ENCODE peak calls at places on chromosomes 16 and 17, in eight cellular contexts. Q is SW 1271; S is activated naive CD8-positive, alpha-beta T cell treated with anti-CD3 and anti-CD28 coated beads, Interleukin-2, amount 10 ng/mL, durations not matched to agents 7 days and 5 days; H is ovary; Z is Kasumi-1; F is aorta; L is RWPE1; P is MCF 10A. X is an unnamed sample.

GRCh38 chr16:84514874-84515835 is 10.7 kb upstream of the MEAK7 start:
- DNase-seq in S (peak; percentile 83), Q (no peak), L (no peak), F (peak; percentile 69), Z (peak; percentile 76), H (peak; percentile 9), P (no peak), X (peak; percentile 93)

GRCh38 chr17:34499576-34499975 is 79.8 kb upstream of the TMEM132E start:
- DNase-seq in P (no peak), F (no peak), Q (no peak), Z (peak; percentile 19), S (no peak), L (peak; percentile 28), H (no peak), X (no peak)

GRCh38 chr16:1167276-1168107 is 14.6 kb downstream of the CACNA1H start:
- DNase-seq in Q (no peak), P (no peak), S (no peak), Z (no peak), F (no peak), L (no peak), H (no peak), X (no peak)

GRCh38 chr17:48579738-48580543 is 1.8 kb upstream of the HOXB4 start:
- DNase-seq in P (no peak), L (no peak), S (no peak), H (no peak), F (no peak), Q (no peak), Z (no peak), X (no peak)

GRCh38 chr16:851871-852270 is 51.3 kb upstream of the GNG13 start:
- DNase-seq in P (no peak), F (peak; percentile 42), H (no peak), Z (no peak), Q (no peak), S (no peak), L (no peak), X (no peak)

GRCh38 chr16:56847173-56847948 is 17.6 kb upstream of the SLC12A3 start:
- DNase-seq in Z (no peak), S (no peak), H (peak; percentile 52), P (no peak), Q (no peak), L (no peak), F (no peak), X (peak; percentile 44)

GRCh38 chr17:13704333-13704732 is 102.6 kb upstream of the HS3ST3A1 start:
- DNase-seq in F (no peak), S (no peak), H (no peak), L (peak; percentile 7), Q (no peak), Z (no peak), P (peak; percentile 35), X (no peak)

GRCh38 chr17:78571329-78571728 is 5.9 kb downstream of the DNAH17 start:
- DNase-seq in H (no peak), L (no peak), Z (no peak), Q (no peak), P (no peak), F (no peak), S (no peak), X (no peak)

GRCh38 chr17:38415250-38416194 is 12.7 kb upstream of the ARHGAP23 start:
- DNase-seq in L (peak; percentile 34), Q (no peak), H (no peak), P (peak; percentile 70), Z (no peak), S (peak; percentile 52), F (no peak), X (no peak)

GRCh38 chr17:75352079-75352569 is 53.4 kb downstream of the GRB2 start:
- DNase-seq in Z (no peak), Q (no peak), P (peak; percentile 12), F (no peak), L (peak; percentile 38), S (no peak), H (no peak), X (no peak)

GRCh38 chr16:65756163-65756562 is 610.3 kb upstream of the CDH5 start:
- DNase-seq in L (no peak), F (no peak), Z (no peak), Q (no peak), P (no peak), H (no peak), S (no peak), X (no peak)

GRCh38 chr17:76427457-76428231 is 25.3 kb downstream of the UBE2O start:
- DNase-seq in S (no peak), H (no peak), L (no peak), P (peak; percentile 30), Z (no peak), F (no peak), Q (no peak), X (peak; percentile 48)

GRCh38 chr17:73284906-73285602 is 23.4 kb upstream of the CPSF4L start:
- DNase-seq in Z (no peak), F (no peak), Q (no peak), L (no peak), H (peak; percentile 62), P (no peak), S (no peak), X (no peak)

GRCh38 chr16:14070877-14071575 is at the start of gene MRTFB:
- DNase-seq in Z (peak; percentile 21), H (peak; percentile 88), P (peak; percentile 79), S (peak; percentile 91), Q (peak; percentile 14), L (peak; percentile 88), F (peak; percentile 84), X (peak; percentile 91)

GRCh38 chr16:62036101-62036806 is at the start of gene CDH8:
- DNase-seq in Z (no peak), S (no peak), L (no peak), Q (no peak), H (no peak), P (no peak), F (peak; percentile 45), X (no peak)

GRCh38 chr17:44014437-44015172 is at the start of gene TMEM101:
- DNase-seq in H (peak; percentile 90), F (peak; percentile 94), Z (peak; percentile 94), Q (peak; percentile 86), P (peak; percentile 94), S (peak; percentile 81), L (peak; percentile 96), X (peak; percentile 96)

GRCh38 chr16:87127061-87127765 is 190.0 kb downstream of the C16orf95 start:
- DNase-seq in S (no peak), Z (no peak), H (peak; percentile 48), F (peak; percentile 76), L (no peak), P (no peak), Q (no peak), X (no peak)

GRCh38 chr16:89103156-89103555 is 9.5 kb downstream of the ACSF3 start:
- DNase-seq in S (no peak), Z (no peak), P (no peak), F (no peak), L (no peak), Q (no peak), H (no peak), X (peak; percentile 88)

GRCh38 chr16:65212791-65213190 is 90.9 kb upstream of the CDH11 start:
- DNase-seq in Q (no peak), H (no peak), F (no peak), S (no peak), Z (no peak), P (no peak), L (no peak), X (no peak)

GRCh38 chr17:79529661-79530081 is 81.2 kb downstream of the RBFOX3 start:
- DNase-seq in H (no peak), Z (no peak), Q (no peak), P (no peak), S (no peak), L (no peak), F (peak; percentile 23), X (no peak)

GRCh38 chr17:72004011-72004427 is 116.8 kb upstream of the SOX9 start:
- DNase-seq in S (no peak), Q (no peak), Z (no peak), L (peak; percentile 59), F (no peak), H (no peak), P (peak; percentile 72), X (no peak)

GRCh38 chr17:74532115-74532514 is 840 bp upstream of the CD300LB start:
- DNase-seq in S (peak; percentile 12), F (peak; percentile 83), L (no peak), Q (no peak), Z (peak; percentile 100), H (no peak), P (no peak), X (peak; percentile 29)

GRCh38 chr17:1147664-1148063 is 32.1 kb downstream of the ABR start:
- DNase-seq in F (no peak), S (no peak), Q (peak; percentile 55), L (peak; percentile 64), H (no peak), P (peak; percentile 86), Z (peak; percentile 11), X (peak; percentile 72)

GRCh38 chr17:69858460-69858859 is 216.6 kb upstream of the KCNJ16 start:
- DNase-seq in Q (no peak), L (no peak), Z (no peak), F (no peak), H (no peak), P (no peak), S (no peak), X (no peak)

GRCh38 chr17:77734371-77735050 is 224.0 kb upstream of the TNRC6C start:
- DNase-seq in F (peak; percentile 95), H (peak; percentile 87), Q (no peak), S (no peak), P (peak; percentile 80), L (peak; percentile 62), Z (peak; percentile 63), X (peak; percentile 67)

GRCh38 chr16:68079616-68080344 is 5.4 kb upstream of the NFATC3 start:
- DNase-seq in F (peak; percentile 87), S (peak; percentile 75), L (no peak), Q (no peak), P (no peak), Z (peak; percentile 97), H (peak; percentile 65), X (peak; percentile 95)

GRCh38 chr17:28963841-28964240 is 12.5 kb upstream of the PHF12 start:
- DNase-seq in S (no peak), P (no peak), L (no peak), Q (no peak), F (peak; percentile 33), Z (no peak), H (no peak), X (peak; percentile 31)

GRCh38 chr17:42249681-42250446 is 26.3 kb downstream of the STAT5B start:
- DNase-seq in P (no peak), Z (no peak), F (no peak), H (no peak), Q (no peak), S (no peak), L (no peak), X (no peak)

GRCh38 chr17:16085066-16085699 is 85.6 kb downstream of the TTC19 start:
- DNase-seq in L (no peak), S (no peak), Z (no peak), P (peak; percentile 52), Q (no peak), F (no peak), H (no peak), X (no peak)

GRCh38 chr16:47732122-47732805 is 271.1 kb downstream of the PHKB start:
- DNase-seq in F (no peak), L (peak; percentile 56), P (peak; percentile 85), Q (peak; percentile 21), Z (peak; percentile 80), H (no peak), S (no peak), X (no peak)

GRCh38 chr16:85193876-85194275 is 81.6 kb upstream of the CIBAR2 start:
- DNase-seq in H (no peak), Z (no peak), Q (no peak), L (no peak), S (no peak), F (no peak), P (no peak), X (no peak)